ENCODE peak calls at places on chromosomes 13 and 19, in four cellular contexts. Y is Caco-2, K is PC-3, E is gastrocnemius medialis. T is an unnamed sample.

GRCh38 chr13:56953965-56954364 is 186.8 kb upstream of the PRR20A start:
- DNase-seq in Y (no peak), K (peak; percentile 30), E (no peak), T (no peak)

GRCh38 chr19:46076951-46077814 is 36.4 kb upstream of the IGFL4 start:
- DNase-seq in Y (peak; percentile 90), K (peak; percentile 81), E (no peak), T (no peak)

GRCh38 chr19:2213799-2214198 is 22.3 kb downstream of the PLEKHJ1 start:
- DNase-seq in Y (no peak), K (no peak), E (peak; percentile 59), T (no peak)

GRCh38 chr19:39409207-39409885 is 2.7 kb downstream of the ZFP36 start:
- DNase-seq in Y (peak; percentile 98), K (peak; percentile 90), E (peak; percentile 95), T (peak; percentile 89)

GRCh38 chr13:77345150-77345780 is 18.4 kb upstream of the MYCBP2 start:
- DNase-seq in Y (no peak), K (no peak), E (no peak), T (no peak)

GRCh38 chr19:54462072-54462712 is 1.4 kb downstream of the LENG9 start:
- DNase-seq in Y (no peak), K (no peak), E (no peak), T (no peak)

GRCh38 chr13:89520468-89520867 is 1827.0 kb upstream of the MIR17HG start:
- DNase-seq in Y (no peak), K (peak; percentile 64), E (no peak), T (no peak)

GRCh38 chr13:23765531-23765930 is 123.7 kb downstream of the MIPEP start:
- DNase-seq in Y (no peak), K (no peak), E (no peak), T (no peak)

GRCh38 chr13:40096357-40096911 is 441.0 kb downstream of the COG6 start:
- DNase-seq in Y (no peak), K (no peak), E (no peak), T (no peak)

GRCh38 chr13:75801388-75801787 is 165.3 kb downstream of the LMO7 start:
- DNase-seq in Y (no peak), K (no peak), E (no peak), T (no peak)

GRCh38 chr13:105037064-105037463 is 1498.4 kb downstream of the EFNB2 start:
- DNase-seq in Y (no peak), K (peak; percentile 23), E (no peak), T (no peak)

GRCh38 chr13:20116213-20116612 is 44.6 kb downstream of the GJA3 start:
- DNase-seq in Y (no peak), K (no peak), E (no peak), T (no peak)

GRCh38 chr19:33520844-33521479 is 629 bp downstream of the PEPD start:
- DNase-seq in Y (peak; percentile 74), K (no peak), E (no peak), T (no peak)

GRCh38 chr19:3804429-3804828 is 18.2 kb upstream of the MATK start:
- DNase-seq in Y (no peak), K (no peak), E (no peak), T (no peak)

DNA sequence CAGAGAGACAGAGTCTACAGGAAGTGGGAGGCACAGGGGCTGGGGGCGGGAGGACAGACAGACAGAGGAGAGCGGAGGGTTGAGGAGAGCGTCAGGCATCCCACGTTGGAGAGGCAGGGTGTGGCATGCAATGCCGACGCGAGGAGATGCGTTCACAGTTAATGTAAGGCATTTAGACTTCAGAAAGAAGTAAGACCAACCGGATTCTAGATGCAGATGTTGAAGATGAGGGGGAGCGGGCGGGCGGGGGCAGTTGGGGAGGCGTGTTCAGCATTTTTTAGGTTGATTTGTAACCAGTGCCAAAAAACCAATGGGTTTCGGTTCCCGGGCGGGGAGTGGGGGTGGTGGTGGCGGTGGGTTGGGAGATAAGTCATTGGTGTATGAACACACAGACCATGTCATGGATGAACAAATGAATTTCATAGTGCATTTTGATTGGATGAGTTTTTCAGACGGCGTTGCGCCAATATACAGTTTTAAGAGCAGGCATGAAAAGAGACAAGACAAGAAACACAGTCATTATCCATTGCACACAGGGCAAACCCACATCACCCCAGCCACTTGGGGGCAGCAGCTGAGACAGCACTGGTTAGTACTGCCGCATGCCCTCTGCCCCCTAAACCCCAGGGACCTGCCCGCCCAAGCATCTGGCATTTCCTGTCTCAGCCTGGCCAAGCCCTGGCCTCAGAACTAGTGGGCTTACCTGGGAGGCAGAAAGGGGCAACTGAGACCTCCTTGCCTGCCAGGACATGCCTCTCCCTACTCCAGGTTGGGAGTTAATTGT is 91.3 kb downstream of the IER2 start:
- DNase-seq in Y (no peak), K (peak; percentile 26), E (no peak), T (no peak)
- TF ChIP-seq CTCF in Y (no peak), K (peak; percentile 54), E (no peak), T (no peak)

GRCh38 chr19:55516878-55517620 is 19.9 kb downstream of the SBK2 start:
- DNase-seq in Y (peak; percentile 94), K (peak; percentile 97), E (peak; percentile 96), T (peak; percentile 89)
- H3K4me3 ChIP-seq in Y (peak overlapping the region; percentile 31), K (peak overlapping the region; percentile 65), E (peak overlapping the region; percentile 74), T (peak overlapping the region; percentile 59)

GRCh38 chr19:17309198-17309961 is at the start of gene DDA1:
- DNase-seq in Y (peak; percentile 100), K (peak; percentile 100), E (peak; percentile 100), T (peak; percentile 100)
- H3K4me1 ChIP-seq in Y (peaks cover 23% of the 10 kb centered on the region), K (peaks cover 35% of the 10 kb centered on the region), E (peaks cover 35% of the 10 kb centered on the region), T (peaks cover 26% of the 10 kb centered on the region)

GRCh38 chr19:51712461-51713081 is 11.2 kb downstream of the HAS1 start:
- DNase-seq in Y (no peak), K (peak; percentile 85), E (no peak), T (no peak)
- TF ChIP-seq CTCF in Y (peak; percentile 54), K (peak; percentile 90), E (no peak), T (no peak)

GRCh38 chr13:98504029-98504351 is 72.9 kb downstream of the STK24 start:
- DNase-seq in Y (no peak), K (no peak), E (no peak), T (no peak)
- H3K4me3 ChIP-seq in Y (no peak overlapping the region), K (no peak overlapping the region), E (no peak overlapping the region), T (no peak overlapping the region)

GRCh38 chr13:113977976-113978375 is 4.1 kb upstream of the C13orf46 start:
- DNase-seq in Y (no peak), K (no peak), E (no peak), T (no peak)
- H3K4me1 ChIP-seq in Y (peaks cover 10% of the 10 kb centered on the region), K (peaks cover 21% of the 10 kb centered on the region), E (no peaks in the 10 kb centered on the region), T (peaks cover 4% of the 10 kb centered on the region)

GRCh38 chr19:47609885-47610545 is 1.1 kb downstream of the BICRA start:
- DNase-seq in Y (peak; percentile 74), K (peak; percentile 15), E (peak; percentile 55), T (no peak)

GRCh38 chr19:47607564-47608073 is 1.3 kb upstream of the BICRA start:
- DNase-seq in Y (no peak), K (no peak), E (no peak), T (no peak)

GRCh38 chr19:47610546-47610894 is 1.6 kb downstream of the BICRA start:
- DNase-seq in Y (no peak), K (no peak), E (no peak), T (no peak)

GRCh38 chr19:47608908-47609879 is at the start of gene BICRA:
- DNase-seq in Y (peak; percentile 85), K (peak; percentile 73), E (peak; percentile 84), T (peak; percentile 66)

DNA sequence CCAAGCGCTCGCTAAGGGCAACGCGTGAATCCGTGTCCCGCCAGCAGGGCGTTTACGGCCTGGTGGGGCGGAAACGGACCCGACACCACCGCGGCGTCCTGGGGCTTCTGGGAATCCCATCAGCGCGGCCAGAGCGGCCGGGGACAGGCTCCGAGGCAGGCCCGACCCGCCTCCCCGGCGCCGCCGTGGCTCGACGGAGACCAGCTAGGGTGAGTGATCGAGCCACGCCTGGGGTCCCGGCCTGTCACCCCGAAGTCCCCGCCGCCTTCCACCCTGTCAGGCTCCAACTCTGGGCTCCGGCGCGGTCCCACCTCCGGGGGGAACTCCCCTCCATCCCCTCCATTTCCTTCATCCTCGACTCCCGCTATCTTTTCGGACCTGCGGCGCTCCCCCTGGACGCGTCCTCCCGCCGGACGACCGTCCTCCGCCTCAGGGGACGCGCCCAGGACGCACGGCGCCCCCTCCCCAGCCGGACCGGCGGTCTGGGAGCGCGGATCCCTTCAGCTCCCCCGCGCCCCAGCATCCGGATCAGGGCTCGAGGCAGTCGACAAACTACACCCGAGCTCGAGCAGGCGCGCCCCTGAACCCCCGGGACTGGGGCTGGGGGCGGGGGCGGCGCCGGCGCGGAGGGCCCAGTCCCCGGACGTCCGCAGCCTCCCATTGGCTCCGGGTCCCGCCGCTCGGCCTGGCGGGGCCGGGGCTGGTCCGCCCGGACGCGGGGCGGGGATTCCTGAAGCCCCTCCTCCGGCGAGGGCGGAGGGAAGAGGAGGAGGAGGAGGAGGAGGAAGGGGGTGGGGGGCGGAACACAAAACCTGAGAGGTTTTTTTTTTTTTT is 643 bp upstream of the BICRA start:
- DNase-seq in Y (peak; percentile 94), K (peak; percentile 93), E (peak; percentile 94), T (peak; percentile 93)
- TF ChIP-seq CTCF in Y (no peak), K (peak; percentile 15), E (peak; percentile 52), T (no peak)

GRCh38 chr13:26695891-26696311 is 64.7 kb downstream of the GPR12 start:
- DNase-seq in Y (no peak), K (no peak), E (no peak), T (no peak)

GRCh38 chr13:26699197-26699490 is 61.4 kb downstream of the GPR12 start:
- DNase-seq in Y (no peak), K (no peak), E (no peak), T (no peak)

GRCh38 chr13:26697069-26697955 is 63.3 kb downstream of the GPR12 start:
- DNase-seq in Y (no peak), K (no peak), E (no peak), T (no peak)

GRCh38 chr13:26695360-26695705 is 65.3 kb downstream of the GPR12 start:
- DNase-seq in Y (no peak), K (no peak), E (no peak), T (no peak)

DNA sequence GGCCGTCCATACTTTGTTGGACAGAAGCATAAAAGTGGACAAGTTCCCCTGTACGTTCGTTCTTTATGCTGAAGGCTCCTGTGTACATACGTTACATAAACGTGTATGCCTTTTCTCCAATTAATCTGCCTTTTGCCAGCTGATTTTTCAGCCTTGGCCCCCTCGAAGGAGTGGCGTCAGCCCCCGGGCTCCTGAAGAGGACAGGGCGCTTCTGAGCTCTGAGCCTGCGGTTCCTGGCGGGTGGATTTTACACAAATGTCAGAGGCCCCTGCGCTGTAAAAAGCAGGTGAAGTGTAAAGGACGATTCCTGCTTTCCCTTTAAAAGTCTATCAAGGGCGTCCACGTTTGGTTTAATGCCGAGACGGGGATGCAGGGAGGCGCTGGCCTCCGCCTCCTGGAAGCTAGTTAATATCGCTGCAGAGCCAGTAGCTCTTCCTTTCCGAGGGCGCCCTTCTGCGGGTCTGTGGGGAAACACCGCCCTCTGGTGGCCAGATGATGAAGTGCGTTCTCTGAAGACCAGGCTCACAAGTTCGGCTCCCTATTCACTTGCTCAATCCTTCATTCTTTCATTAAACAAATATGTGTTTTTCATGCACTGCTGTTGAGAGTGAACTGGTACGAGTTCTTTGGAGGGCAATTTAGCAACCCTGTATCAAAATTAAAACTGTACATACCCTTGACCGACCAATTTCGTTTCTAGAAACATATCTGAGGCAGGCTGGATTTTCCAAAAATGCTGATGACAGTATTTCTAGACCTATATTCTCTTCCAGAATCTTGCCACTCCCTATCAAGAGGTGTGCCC is 62.0 kb downstream of the GPR12 start:
- DNase-seq in Y (peak; percentile 78), K (peak; percentile 86), E (peak; percentile 74), T (peak; percentile 87)
- H3K4me3 ChIP-seq in Y (no peak overlapping the region), K (peak overlapping the region; percentile 65), E (no peak overlapping the region), T (no peak overlapping the region)

DNA sequence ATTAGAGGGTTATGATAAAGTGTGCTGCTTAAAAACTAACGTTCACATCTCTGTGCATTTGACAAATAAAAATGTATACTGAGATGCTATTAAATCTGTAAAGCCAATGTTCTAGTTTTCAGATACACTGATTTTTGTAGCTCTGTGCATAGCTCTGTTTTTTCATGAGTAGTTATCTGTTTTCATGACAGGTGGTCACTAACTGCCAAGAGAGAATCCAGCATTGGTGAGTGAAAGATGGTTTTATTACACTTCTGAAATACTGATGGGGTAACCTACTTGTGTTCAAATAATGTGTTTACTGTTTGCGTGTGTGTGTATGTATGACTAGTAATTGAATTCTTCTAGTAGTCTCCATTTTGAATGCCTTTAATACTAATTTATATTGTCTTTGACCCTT is 29.0 kb downstream of the URI1 start:
- DNase-seq in Y (no peak), K (no peak), E (no peak), T (no peak)
- H3K4me1 ChIP-seq in Y (no peaks in the 10 kb centered on the region), K (peaks cover 9% of the 10 kb centered on the region), E (peaks cover 66% of the 10 kb centered on the region), T (peaks cover 8% of the 10 kb centered on the region)

T was measured in tibial nerve.